ENCODE peak calls at places on chromosomes 3 and 15, in seven cellular contexts. One of them, this sample, is unnamed.

GRCh38 chr3:190301591-190301990 is 20.7 kb downstream of the CLDN1 start:
- DNase-seq in IMR-90: no peak
- DNase-seq in GM12878: no peak
- DNase-seq in psoas muscle: no peak
- DNase-seq in fibroblast of lung: no peak
- DNase-seq in A549: no peak
- DNase-seq in stomach: no peak
- DNase-seq in this sample: no peak

GRCh38 chr15:38251726-38252480 is 733 bp upstream of the SPRED1 start:
- DNase-seq in IMR-90: peak; percentile 99
- DNase-seq in GM12878: peak; percentile 55
- DNase-seq in psoas muscle: peak; percentile 94
- DNase-seq in fibroblast of lung: peak; percentile 100
- DNase-seq in A549: peak; percentile 98
- DNase-seq in stomach: peak; percentile 83
- DNase-seq in this sample: peak; percentile 87

GRCh38 chr3:62888180-62888579 is 13.0 kb upstream of the CADPS start:
- DNase-seq in IMR-90: no peak
- DNase-seq in GM12878: no peak
- DNase-seq in psoas muscle: no peak
- DNase-seq in fibroblast of lung: no peak
- DNase-seq in A549: no peak
- DNase-seq in stomach: no peak
- DNase-seq in this sample: no peak

GRCh38 chr15:79436037-79436780 is 4.1 kb downstream of the MINAR1 start:
- DNase-seq in IMR-90: peak; percentile 10
- DNase-seq in GM12878: no peak
- DNase-seq in psoas muscle: no peak
- DNase-seq in fibroblast of lung: no peak
- DNase-seq in A549: no peak
- DNase-seq in stomach: no peak
- DNase-seq in this sample: no peak

GRCh38 chr3:146050700-146051099 is 110.3 kb downstream of the PLOD2 start:
- DNase-seq in IMR-90: peak; percentile 45
- DNase-seq in GM12878: no peak
- DNase-seq in psoas muscle: no peak
- DNase-seq in fibroblast of lung: peak; percentile 75
- DNase-seq in A549: no peak
- DNase-seq in stomach: no peak
- DNase-seq in this sample: no peak

GRCh38 chr3:134237454-134238145 is 13.1 kb downstream of the RYK start:
- DNase-seq in IMR-90: no peak
- DNase-seq in GM12878: no peak
- DNase-seq in psoas muscle: no peak
- DNase-seq in fibroblast of lung: no peak
- DNase-seq in A549: no peak
- DNase-seq in stomach: no peak
- DNase-seq in this sample: no peak

GRCh38 chr15:86690566-86690965 is 610.9 kb downstream of the AGBL1 start:
- DNase-seq in IMR-90: no peak
- DNase-seq in GM12878: no peak
- DNase-seq in psoas muscle: no peak
- DNase-seq in fibroblast of lung: no peak
- DNase-seq in A549: no peak
- DNase-seq in stomach: no peak
- DNase-seq in this sample: no peak

GRCh38 chr3:40120816-40121215 is 188.7 kb upstream of the EIF1B start:
- DNase-seq in IMR-90: no peak
- DNase-seq in GM12878: no peak
- DNase-seq in psoas muscle: no peak
- DNase-seq in fibroblast of lung: no peak
- DNase-seq in A549: peak; percentile 13
- DNase-seq in stomach: no peak
- DNase-seq in this sample: no peak

GRCh38 chr3:69869643-69870042 is 129.9 kb upstream of the SAMMSON start:
- DNase-seq in IMR-90: peak; percentile 98
- DNase-seq in GM12878: no peak
- DNase-seq in psoas muscle: no peak
- DNase-seq in fibroblast of lung: peak; percentile 91
- DNase-seq in A549: peak; percentile 39
- DNase-seq in stomach: no peak
- DNase-seq in this sample: no peak

GRCh38 chr3:184347321-184348056 is 10.1 kb downstream of the FAM131A start:
- DNase-seq in IMR-90: no peak
- DNase-seq in GM12878: no peak
- DNase-seq in psoas muscle: no peak
- DNase-seq in fibroblast of lung: peak; percentile 54
- DNase-seq in A549: no peak
- DNase-seq in stomach: no peak
- DNase-seq in this sample: no peak

GRCh38 chr3:184008161-184008560 is 9.5 kb downstream of the ABCC5 start:
- DNase-seq in IMR-90: no peak
- DNase-seq in GM12878: no peak
- DNase-seq in psoas muscle: no peak
- DNase-seq in fibroblast of lung: no peak
- DNase-seq in A549: no peak
- DNase-seq in stomach: no peak
- DNase-seq in this sample: no peak

GRCh38 chr15:43776101-43776717 is 557 bp downstream of the ELL3 start:
- DNase-seq in IMR-90: no peak
- DNase-seq in GM12878: peak; percentile 66
- DNase-seq in psoas muscle: no peak
- DNase-seq in fibroblast of lung: no peak
- DNase-seq in A549: no peak
- DNase-seq in stomach: peak; percentile 45
- DNase-seq in this sample: peak; percentile 68

GRCh38 chr3:11377726-11378125 is 105.5 kb downstream of the ATG7 start:
- DNase-seq in IMR-90: no peak
- DNase-seq in GM12878: no peak
- DNase-seq in psoas muscle: no peak
- DNase-seq in fibroblast of lung: no peak
- DNase-seq in A549: no peak
- DNase-seq in stomach: no peak
- DNase-seq in this sample: no peak

GRCh38 chr15:40312370-40313158 is 4.8 kb upstream of the PLCB2 start:
- DNase-seq in IMR-90: no peak
- DNase-seq in GM12878: no peak
- DNase-seq in psoas muscle: no peak
- DNase-seq in fibroblast of lung: no peak
- DNase-seq in A549: no peak
- DNase-seq in stomach: no peak
- DNase-seq in this sample: no peak

GRCh38 chr3:129343643-129344360 is 65.1 kb downstream of the HMCES start:
- DNase-seq in IMR-90: no peak
- DNase-seq in GM12878: no peak
- DNase-seq in psoas muscle: peak; percentile 64
- DNase-seq in fibroblast of lung: peak; percentile 20
- DNase-seq in A549: peak; percentile 38
- DNase-seq in stomach: peak; percentile 56
- DNase-seq in this sample: peak; percentile 55

GRCh38 chr3:12046406-12046805 is 42.2 kb downstream of the SYN2 start:
- DNase-seq in IMR-90: no peak
- DNase-seq in GM12878: no peak
- DNase-seq in psoas muscle: no peak
- DNase-seq in fibroblast of lung: peak; percentile 9
- DNase-seq in A549: peak; percentile 6
- DNase-seq in stomach: no peak
- DNase-seq in this sample: no peak

GRCh38 chr3:100231668-100232067 is 29.1 kb upstream of the TBC1D23 start:
- DNase-seq in IMR-90: peak; percentile 58
- DNase-seq in GM12878: no peak
- DNase-seq in psoas muscle: no peak
- DNase-seq in fibroblast of lung: no peak
- DNase-seq in A549: no peak
- DNase-seq in stomach: no peak
- DNase-seq in this sample: no peak

GRCh38 chr15:94312946-94313345 is 81.6 kb downstream of the MCTP2 start:
- DNase-seq in IMR-90: no peak
- DNase-seq in GM12878: no peak
- DNase-seq in psoas muscle: no peak
- DNase-seq in fibroblast of lung: no peak
- DNase-seq in A549: no peak
- DNase-seq in stomach: no peak
- DNase-seq in this sample: no peak

GRCh38 chr3:100588251-100588650 is 21.1 kb upstream of the ADGRG7 start:
- DNase-seq in IMR-90: no peak
- DNase-seq in GM12878: no peak
- DNase-seq in psoas muscle: no peak
- DNase-seq in fibroblast of lung: no peak
- DNase-seq in A549: no peak
- DNase-seq in stomach: no peak
- DNase-seq in this sample: no peak

GRCh38 chr3:140816372-140816771 is 125.3 kb upstream of the SLC25A36 start:
- DNase-seq in IMR-90: no peak
- DNase-seq in GM12878: peak; percentile 32
- DNase-seq in psoas muscle: no peak
- DNase-seq in fibroblast of lung: no peak
- DNase-seq in A549: no peak
- DNase-seq in stomach: no peak
- DNase-seq in this sample: no peak
- H3K4me3 ChIP-seq in IMR-90: no peak overlapping the region
- H3K4me3 ChIP-seq in GM12878: no peak overlapping the region
- H3K4me3 ChIP-seq in psoas muscle: no peak overlapping the region
- H3K4me3 ChIP-seq in fibroblast of lung: no peak overlapping the region
- H3K4me3 ChIP-seq in A549: no peak overlapping the region
- H3K4me3 ChIP-seq in stomach: no peak overlapping the region
- H3K4me3 ChIP-seq in this sample: no peak overlapping the region

DNA sequence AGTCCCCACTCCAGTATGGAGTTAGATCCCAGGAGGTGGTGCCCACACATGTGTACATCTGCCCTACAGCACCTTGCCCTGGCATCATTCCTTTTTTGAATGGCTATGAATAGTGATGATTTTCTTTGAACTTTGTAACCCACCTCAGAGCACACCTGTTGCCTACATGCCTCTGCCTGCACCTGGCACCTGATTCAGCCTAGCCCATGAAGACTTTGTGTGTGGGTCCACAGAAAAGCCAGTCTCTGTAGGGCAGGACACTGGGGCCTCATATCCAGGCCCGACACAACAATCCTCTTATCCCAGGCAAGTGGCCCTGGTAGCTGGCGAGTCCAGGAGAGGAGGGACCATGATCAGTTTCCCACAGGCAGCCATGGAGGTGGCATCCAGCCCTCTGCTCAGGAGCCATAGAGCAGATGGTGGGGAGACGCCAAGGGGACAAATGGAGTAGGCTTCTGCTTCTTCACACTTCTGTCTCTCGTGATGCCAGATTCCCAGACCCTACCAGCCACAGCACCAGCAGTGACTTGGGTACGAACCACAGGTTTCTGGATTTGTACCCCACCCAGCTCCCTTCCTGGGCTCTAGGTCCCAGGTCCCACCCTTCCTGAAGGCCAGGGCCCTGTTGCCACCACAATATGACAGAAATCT is 230.7 kb downstream of the UACA start:
- DNase-seq in IMR-90: no peak
- DNase-seq in GM12878: no peak
- DNase-seq in psoas muscle: no peak
- DNase-seq in fibroblast of lung: no peak
- DNase-seq in A549: no peak
- DNase-seq in stomach: no peak
- DNase-seq in this sample: no peak
- H3K4me1 ChIP-seq in IMR-90: no peaks in the 10 kb centered on the region
- H3K4me1 ChIP-seq in GM12878: peaks cover 16% of the 10 kb centered on the region
- H3K4me1 ChIP-seq in psoas muscle: no peaks in the 10 kb centered on the region
- H3K4me1 ChIP-seq in fibroblast of lung: no peaks in the 10 kb centered on the region
- H3K4me1 ChIP-seq in A549: no peaks in the 10 kb centered on the region
- H3K4me1 ChIP-seq in stomach: peaks cover 11% of the 10 kb centered on the region
- H3K4me1 ChIP-seq in this sample: no peaks in the 10 kb centered on the region

GRCh38 chr3:13282986-13283876 is 136.9 kb downstream of the NUP210 start:
- DNase-seq in IMR-90: no peak
- DNase-seq in GM12878: no peak
- DNase-seq in psoas muscle: peak; percentile 55
- DNase-seq in fibroblast of lung: no peak
- DNase-seq in A549: peak; percentile 63
- DNase-seq in stomach: no peak
- DNase-seq in this sample: no peak
- TF ChIP-seq CTCF in IMR-90: peak; percentile 3
- TF ChIP-seq CTCF in GM12878: no peak
- TF ChIP-seq CTCF in psoas muscle: peak; percentile 36
- TF ChIP-seq CTCF in fibroblast of lung: peak; percentile 8
- TF ChIP-seq CTCF in A549: peak; percentile 32
- TF ChIP-seq CTCF in stomach: no peak
- TF ChIP-seq CTCF in this sample: no peak

DNA sequence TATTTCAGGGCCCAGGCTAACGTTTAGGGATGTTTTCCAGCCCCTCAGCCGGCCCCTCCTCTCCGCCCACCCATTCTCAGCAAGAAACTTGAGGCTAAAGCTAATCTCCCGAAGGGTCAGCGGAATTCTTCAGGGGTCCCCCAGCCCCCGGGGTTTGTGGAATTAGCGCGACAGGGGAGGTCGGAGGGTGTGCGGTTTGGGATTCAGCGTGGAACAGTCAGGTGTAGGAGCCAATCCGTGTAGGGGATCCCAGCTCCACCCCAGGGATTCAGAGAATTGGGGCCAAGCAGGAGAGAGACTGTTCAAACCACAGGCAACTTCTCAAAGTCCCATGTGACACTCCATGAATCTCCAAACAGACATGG is 1.7 kb downstream of the PTX3 start:
- DNase-seq in IMR-90: no peak
- DNase-seq in GM12878: no peak
- DNase-seq in psoas muscle: no peak
- DNase-seq in fibroblast of lung: peak; percentile 52
- DNase-seq in A549: no peak
- DNase-seq in stomach: no peak
- DNase-seq in this sample: no peak
- H3K4me3 ChIP-seq in IMR-90: peak overlapping the region; percentile 68
- H3K4me3 ChIP-seq in GM12878: no peak overlapping the region
- H3K4me3 ChIP-seq in psoas muscle: peak overlapping the region; percentile 75
- H3K4me3 ChIP-seq in fibroblast of lung: peak overlapping the region; percentile 75
- H3K4me3 ChIP-seq in A549: peak overlapping the region; percentile 56
- H3K4me3 ChIP-seq in stomach: peak overlapping the region; percentile 68
- H3K4me3 ChIP-seq in this sample: no peak overlapping the region

GRCh38 chr3:32859604-32860237 is 41.9 kb downstream of the TRIM71 start:
- DNase-seq in IMR-90: no peak
- DNase-seq in GM12878: no peak
- DNase-seq in psoas muscle: no peak
- DNase-seq in fibroblast of lung: no peak
- DNase-seq in A549: no peak
- DNase-seq in stomach: no peak
- DNase-seq in this sample: no peak

GRCh38 chr3:32862247-32863013 is 44.6 kb downstream of the TRIM71 start:
- DNase-seq in IMR-90: no peak
- DNase-seq in GM12878: no peak
- DNase-seq in psoas muscle: no peak
- DNase-seq in fibroblast of lung: no peak
- DNase-seq in A549: no peak
- DNase-seq in stomach: no peak
- DNase-seq in this sample: no peak

GRCh38 chr3:32857921-32858320 is 40.1 kb downstream of the TRIM71 start:
- DNase-seq in IMR-90: no peak
- DNase-seq in GM12878: no peak
- DNase-seq in psoas muscle: no peak
- DNase-seq in fibroblast of lung: no peak
- DNase-seq in A549: no peak
- DNase-seq in stomach: no peak
- DNase-seq in this sample: no peak

GRCh38 chr3:32861681-32862080 is 43.9 kb downstream of the TRIM71 start:
- DNase-seq in IMR-90: no peak
- DNase-seq in GM12878: no peak
- DNase-seq in psoas muscle: no peak
- DNase-seq in fibroblast of lung: no peak
- DNase-seq in A549: no peak
- DNase-seq in stomach: no peak
- DNase-seq in this sample: no peak

GRCh38 chr3:32860499-32860898 is 42.7 kb downstream of the TRIM71 start:
- DNase-seq in IMR-90: no peak
- DNase-seq in GM12878: no peak
- DNase-seq in psoas muscle: no peak
- DNase-seq in fibroblast of lung: no peak
- DNase-seq in A549: no peak
- DNase-seq in stomach: no peak
- DNase-seq in this sample: no peak
- H3K4me1 ChIP-seq in IMR-90: no peaks in the 10 kb centered on the region
- H3K4me1 ChIP-seq in GM12878: no peaks in the 10 kb centered on the region
- H3K4me1 ChIP-seq in psoas muscle: no peaks in the 10 kb centered on the region
- H3K4me1 ChIP-seq in fibroblast of lung: no peaks in the 10 kb centered on the region
- H3K4me1 ChIP-seq in A549: peaks cover 5% of the 10 kb centered on the region
- H3K4me1 ChIP-seq in stomach: peaks cover 14% of the 10 kb centered on the region
- H3K4me1 ChIP-seq in this sample: no peaks in the 10 kb centered on the region